ENCODE peak calls at places on chromosomes 4 and X, in eight cellular contexts. U is GM06990, E is heart left ventricle, P is PC-9, B is lower lobe of right lung, T is natural killer cell, R is mammary epithelial cell, N is cardiac muscle cell. I is an unnamed sample.

GRCh38 chr4:10184501-10184938 is 67.9 kb upstream of the WDR1 start:
- DNase-seq in T (no peak), P (no peak), N (no peak), B (no peak), U (no peak), R (no peak), E (no peak), I (no peak)

GRCh38 chr4:165325732-165326512 is 1.5 kb upstream of the MSMO1 start:
- DNase-seq in B (no peak), N (peak), T (no peak), R (peak), E (no peak), P (peak), U (no peak), I (no peak)

GRCh38 chrX:49102221-49102620 is 21.3 kb downstream of the GPKOW start:
- DNase-seq in P (no peak), E (no peak), R (no peak), B (no peak), T (no peak), U (no peak), N (no peak), I (no peak)

GRCh38 chr4:8307126-8307525 is 37.6 kb downstream of the HTRA3 start:
- DNase-seq in R (no peak), E (peak), N (no peak), P (no peak), B (peak), U (no peak), T (no peak), I (no peak)

GRCh38 chr4:4720671-4721070 is 138.8 kb upstream of the MSX1 start:
- DNase-seq in E (no peak), R (no peak), N (no peak), P (no peak), U (no peak), B (no peak), T (no peak), I (no peak)

GRCh38 chr4:163959932-163960331 is 465.4 kb downstream of the TMA16 start:
- DNase-seq in N (no peak), P (no peak), R (no peak), E (no peak), B (no peak), U (no peak), T (no peak), I (no peak)

GRCh38 chrX:123833387-123833786 is 26.5 kb upstream of the XIAP start:
- DNase-seq in N (peak), E (no peak), B (no peak), T (peak), U (peak), R (peak), P (peak), I (no peak)

GRCh38 chr4:160701671-160702070 is 1462.1 kb downstream of the FSTL5 start:
- DNase-seq in R (no peak), N (no peak), E (no peak), T (no peak), P (no peak), U (no peak), B (no peak), I (no peak)

GRCh38 chrX:17860811-17861495 is at the start of gene RAI2:
- DNase-seq in E (peak), B (peak), U (no peak), N (no peak), P (no peak), R (no peak), T (no peak), I (no peak)

GRCh38 chr4:41369680-41370079 is 113.0 kb downstream of the UCHL1 start:
- DNase-seq in T (no peak), E (peak), B (no peak), N (peak), P (no peak), U (no peak), R (no peak), I (no peak)

GRCh38 chrX:68995780-68996551 is 167.1 kb downstream of the EFNB1 start:
- DNase-seq in T (no peak), N (peak), B (no peak), U (no peak), P (no peak), R (peak), E (peak), I (no peak)

DNA sequence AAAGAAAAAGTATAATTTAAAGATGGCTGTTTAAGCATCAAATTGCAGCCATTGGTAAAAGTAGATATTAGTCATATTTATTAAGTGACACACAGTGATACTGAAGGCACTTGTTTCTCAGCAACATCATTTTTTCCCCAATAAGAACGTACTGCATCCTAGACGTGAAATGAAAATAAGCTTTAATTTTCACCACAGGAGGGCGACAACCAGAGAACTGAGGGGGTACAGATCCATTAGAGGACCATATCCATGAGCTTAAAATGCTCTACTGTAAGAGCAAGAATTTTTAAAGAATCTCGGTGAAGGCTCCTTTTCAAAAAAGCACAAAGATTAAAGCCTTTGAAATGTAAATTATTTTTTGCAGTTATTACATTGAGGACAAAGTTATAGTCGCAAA is 33.4 kb downstream of the FRG1 start:
- DNase-seq in N (peak), R (no peak), E (no peak), P (no peak), U (no peak), B (no peak), T (no peak), I (no peak)
- TF ChIP-seq CTCF in N (no peak), R (peak), E (no peak), P (peak), U (peak), B (no peak), T (no peak), I (peak)

DNA sequence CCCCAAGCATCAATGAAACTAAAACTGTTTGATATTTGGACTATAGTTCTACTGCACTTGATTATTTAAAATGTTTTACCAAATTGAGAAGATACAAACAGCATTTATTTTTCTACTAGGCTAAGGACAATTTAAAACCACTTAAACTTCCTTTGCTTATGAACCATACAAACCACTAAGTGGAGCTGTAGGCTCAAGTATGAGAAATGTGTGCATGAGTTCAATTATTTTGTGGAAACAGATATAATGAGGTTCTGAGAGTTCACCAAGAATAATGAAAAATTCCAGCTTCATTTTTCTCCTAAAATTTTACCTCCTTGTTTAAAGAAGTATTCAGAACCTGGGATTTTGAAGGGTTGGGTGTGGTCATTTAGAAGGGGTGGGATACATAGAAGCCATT is 63.1 kb downstream of the SERPINA7 start:
- DNase-seq in T (no peak), N (peak), R (peak), P (no peak), B (no peak), U (no peak), E (no peak), I (no peak)
- TF ChIP-seq CTCF in T (no peak), N (peak), R (peak), P (peak), B (no peak), U (no peak), E (peak), I (no peak)

GRCh38 chrX:40177942-40178715 is 80.4 kb upstream of the BCOR start:
- DNase-seq in U (no peak), P (no peak), T (no peak), N (no peak), R (no peak), B (no peak), E (no peak), I (no peak)

GRCh38 chrX:40175416-40176255 is 77.9 kb upstream of the BCOR start:
- DNase-seq in B (peak), N (peak), R (no peak), P (peak), E (peak), T (peak), U (peak), I (peak)

GRCh38 chrX:40177489-40177888 is 79.7 kb upstream of the BCOR start:
- DNase-seq in U (no peak), E (no peak), N (no peak), P (no peak), R (no peak), T (no peak), B (no peak), I (no peak)

GRCh38 chrX:40176256-40176978 is 78.7 kb upstream of the BCOR start:
- DNase-seq in E (peak), N (peak), P (peak), R (no peak), B (peak), U (peak), T (peak), I (no peak)

GRCh38 chrX:40176979-40177430 is 79.2 kb upstream of the BCOR start:
- DNase-seq in U (no peak), R (no peak), B (peak), E (no peak), P (no peak), N (no peak), T (no peak), I (no peak)
- TF ChIP-seq CTCF in U (no peak), R (no peak), B (no peak), E (no peak), P (no peak), N (no peak), T (no peak), I (no peak)

GRCh38 chrX:70434352-70434866 is 10.2 kb upstream of the DLG3 start:
- DNase-seq in P (peak), U (peak), N (peak), T (no peak), E (peak), B (peak), R (peak), I (no peak)

GRCh38 chrX:70434914-70435586 is 9.6 kb upstream of the DLG3 start:
- DNase-seq in R (no peak), P (no peak), T (no peak), E (peak), N (peak), U (no peak), B (no peak), I (no peak)

GRCh38 chrX:70437921-70438665 is 6.5 kb upstream of the DLG3 start:
- DNase-seq in R (no peak), T (no peak), E (no peak), P (no peak), N (no peak), U (no peak), B (no peak), I (no peak)

GRCh38 chrX:70437011-70437410 is 7.6 kb upstream of the DLG3 start:
- DNase-seq in P (no peak), E (no peak), R (no peak), B (no peak), T (no peak), U (no peak), N (peak), I (no peak)

DNA sequence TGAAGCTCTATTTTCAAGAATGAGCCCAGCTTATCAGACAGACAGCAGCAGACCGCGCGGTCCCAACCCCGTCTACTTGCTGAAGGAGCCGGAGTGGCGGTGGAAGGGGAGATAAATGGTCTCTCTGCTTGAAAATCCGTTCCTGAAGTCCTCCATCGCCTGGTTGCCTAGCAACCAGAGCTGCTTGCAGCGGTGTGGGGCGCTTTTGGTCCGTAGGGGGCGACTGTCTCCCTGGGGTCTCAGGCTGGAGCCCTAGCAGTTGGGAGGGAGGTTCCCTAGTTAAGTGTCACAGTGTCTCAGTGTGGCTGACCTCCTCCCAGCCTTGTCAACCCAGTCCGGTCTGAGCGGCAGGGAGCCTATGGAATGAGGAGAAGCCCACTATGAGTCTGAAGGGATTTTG is 8.3 kb upstream of the DLG3 start:
- DNase-seq in T (no peak), R (no peak), P (no peak), U (no peak), E (no peak), B (no peak), N (peak), I (no peak)
- TF ChIP-seq CTCF in T (no peak), R (no peak), P (no peak), U (peak), E (no peak), B (no peak), N (peak), I (peak)

DNA sequence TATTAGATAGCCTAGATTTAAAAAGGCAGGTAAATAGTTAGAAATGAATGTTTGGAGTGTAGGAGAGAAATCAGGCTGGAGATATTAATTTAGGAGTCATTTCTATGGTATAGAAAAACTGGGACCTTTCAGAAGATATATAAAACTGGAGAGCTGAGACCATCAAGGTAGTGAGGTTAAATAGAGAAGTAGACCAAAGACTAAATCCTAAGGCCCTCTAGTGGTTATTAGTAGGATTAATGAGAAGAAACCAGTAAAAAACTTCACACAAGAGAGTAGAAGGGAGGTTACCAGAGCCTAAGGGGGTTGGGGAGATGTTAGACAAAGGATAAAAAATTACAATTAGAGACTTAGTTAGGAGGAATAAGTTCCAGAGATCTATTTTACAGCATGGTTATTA is 351.0 kb upstream of the SPANXN1 start:
- DNase-seq in P (no peak), T (no peak), R (peak), U (no peak), N (no peak), E (no peak), B (no peak), I (no peak)
- TF ChIP-seq CTCF in P (peak), T (no peak), R (peak), U (peak), N (no peak), E (no peak), B (peak), I (no peak)

DNA sequence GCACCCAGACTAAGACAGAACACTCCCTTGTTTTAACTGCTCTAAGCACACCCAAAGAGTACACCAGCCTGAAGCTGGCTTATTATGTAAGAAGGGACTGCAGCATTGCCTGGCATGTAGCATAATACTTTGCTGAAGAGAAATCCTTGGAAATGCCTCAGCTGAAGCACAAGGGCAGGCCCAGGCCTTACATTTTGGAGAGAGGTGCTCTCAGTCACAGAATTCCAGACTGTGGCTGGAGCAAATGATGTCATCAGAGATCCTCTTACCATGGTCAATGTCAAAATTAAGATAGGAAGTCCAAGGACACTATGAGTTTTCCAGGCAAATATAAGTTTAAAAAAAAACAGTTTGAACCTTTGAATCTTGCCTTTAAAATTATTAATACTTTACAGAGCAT is 14.8 kb downstream of the ARHGEF6 start:
- DNase-seq in U (no peak), R (no peak), N (no peak), B (no peak), P (no peak), E (no peak), T (no peak), I (no peak)
- TF ChIP-seq CTCF in U (no peak), R (no peak), N (no peak), B (no peak), P (no peak), E (no peak), T (no peak), I (no peak)

DNA sequence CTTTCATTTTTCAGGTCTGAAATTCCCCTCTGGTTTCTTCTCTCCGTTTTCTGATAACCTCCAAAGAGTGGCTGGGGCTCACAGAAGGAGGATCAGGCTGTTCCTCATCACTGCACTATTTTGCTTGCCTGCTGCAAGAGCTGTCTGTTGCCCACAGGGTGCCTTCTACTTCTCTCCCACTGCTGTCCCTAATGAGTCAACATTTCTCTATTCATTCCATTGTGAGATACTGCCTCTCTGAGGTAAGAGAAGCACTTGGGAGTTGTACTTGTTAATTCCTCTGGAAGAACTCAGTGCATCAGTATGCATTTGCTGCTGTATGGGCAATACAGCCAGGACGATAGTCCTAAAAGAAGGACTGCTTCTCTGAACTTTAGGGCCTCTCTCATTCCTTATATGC is 34.8 kb downstream of the CT47B1 start:
- DNase-seq in U (no peak), P (no peak), T (no peak), B (no peak), E (no peak), R (peak), N (peak), I (no peak)
- TF ChIP-seq CTCF in U (no peak), P (no peak), T (no peak), B (no peak), E (no peak), R (peak), N (peak), I (no peak)

GRCh38 chr4:83753260-83753659 is 217.4 kb downstream of the GPAT3 start:
- DNase-seq in N (no peak), E (no peak), B (no peak), U (no peak), R (no peak), T (no peak), P (no peak), I (no peak)
- TF ChIP-seq CTCF in N (no peak), E (no peak), B (no peak), U (no peak), R (peak), T (no peak), P (no peak), I (no peak)

I was measured in GM12864.